ENCODE peak calls at places on chromosomes 7 and 10, in ten cellular contexts. G is EL, M is globus pallidus, K is NCI-H1694 treated with DMSO at 0.1 percent for 48 hours, D is foreskin fibroblast, C is fibroblast of the conjunctiva, Y is NCI-H510A treated with DMSO at 0.1 percent for 48 hours, E is NCI-H2081 treated with DMSO at 0.1 percent for 48 hours, N is AML-193, S is myocyte. T is an unnamed sample.

GRCh38 chr10:31953080-31953479 is 24.4 kb upstream of the ARHGAP12 start:
- DNase-seq in E (no peak), S (no peak), G (no peak), N (no peak), C (no peak), M (no peak), D (no peak), Y (no peak), K (no peak), T (no peak)

GRCh38 chr7:37248396-37248836 is 200.2 kb downstream of the ELMO1 start:
- DNase-seq in D (no peak), Y (no peak), K (no peak), E (no peak), G (no peak), M (no peak), S (no peak), C (no peak), N (no peak), T (no peak)

GRCh38 chr10:45001382-45002148 is 842 bp downstream of the ZNF22 start:
- DNase-seq in M (no peak), C (peak; percentile 51), E (no peak), D (peak; percentile 61), N (peak; percentile 65), S (peak; percentile 77), Y (peak; percentile 45), K (no peak), G (peak; percentile 71), T (no peak)

GRCh38 chr10:119251315-119251708 is 43.9 kb downstream of the GRK5 start:
- DNase-seq in N (no peak), E (no peak), D (peak; percentile 73), G (peak; percentile 76), M (no peak), K (no peak), S (no peak), Y (no peak), C (no peak), T (no peak)

GRCh38 chr10:61589547-61590243 is 73.0 kb upstream of the CABCOCO1 start:
- DNase-seq in N (no peak), E (no peak), K (no peak), G (no peak), Y (no peak), S (no peak), D (no peak), C (no peak), M (no peak), T (no peak)

GRCh38 chr10:81534991-81535390 is 340.0 kb upstream of the NRG3 start:
- DNase-seq in N (no peak), M (no peak), D (no peak), K (no peak), S (no peak), E (no peak), G (no peak), Y (no peak), C (no peak), T (no peak)

GRCh38 chr7:31027161-31027965 is 24.7 kb upstream of the ADCYAP1R1 start:
- DNase-seq in K (peak; percentile 87), S (peak; percentile 33), D (peak; percentile 20), M (no peak), C (no peak), E (no peak), G (no peak), N (no peak), Y (peak; percentile 8), T (no peak)

GRCh38 chr7:98400538-98401427 is at the start of gene BAIAP2L1:
- DNase-seq in D (peak; percentile 47), M (no peak), C (peak; percentile 22), Y (peak; percentile 72), N (no peak), S (peak; percentile 69), G (peak; percentile 73), E (peak; percentile 56), K (peak; percentile 79), T (peak; percentile 86)

GRCh38 chr7:19754521-19755116 is 18.8 kb downstream of the TMEM196 start:
- DNase-seq in G (peak; percentile 49), S (peak; percentile 65), N (peak; percentile 55), K (peak; percentile 10), D (peak; percentile 8), C (peak; percentile 29), Y (peak; percentile 33), E (peak; percentile 17), M (no peak), T (peak; percentile 56)

GRCh38 chr7:19296617-19297016 is 151.4 kb upstream of the FERD3L start:
- DNase-seq in Y (no peak), G (no peak), S (peak; percentile 68), M (no peak), K (no peak), C (no peak), D (no peak), E (no peak), N (no peak), T (no peak)

GRCh38 chr7:100693312-100694195 is 496 bp downstream of the GIGYF1 start:
- DNase-seq in K (no peak), S (peak; percentile 26), N (no peak), E (no peak), M (no peak), G (no peak), D (no peak), Y (no peak), C (no peak), T (no peak)

GRCh38 chr10:102776779-102777417 is 33.1 kb downstream of the WBP1L start:
- DNase-seq in G (peak; percentile 98), C (peak; percentile 92), K (no peak), N (no peak), S (peak; percentile 99), Y (no peak), D (peak; percentile 94), E (no peak), M (peak; percentile 54), T (no peak)

GRCh38 chr7:42831051-42831952 is 80.6 kb downstream of the C7orf25 start:
- DNase-seq in M (peak; percentile 50), S (peak; percentile 58), C (peak; percentile 31), Y (no peak), D (peak; percentile 22), K (no peak), N (peak; percentile 1), E (no peak), G (peak; percentile 34), T (peak; percentile 37)

GRCh38 chr10:116007256-116007891 is 265.6 kb downstream of the GFRA1 start:
- DNase-seq in G (no peak), S (no peak), K (no peak), D (no peak), Y (no peak), E (no peak), M (no peak), C (no peak), N (no peak), T (no peak)

T was measured in NCI-H460.